ENCODE peak calls at places on chromosomes 3 and 15, in five cellular contexts. C, Y, V, R and J are unnamed samples.

GRCh38 chr3:17967111-17967510 is 224.7 kb upstream of the TBC1D5 start:
- DNase-seq in C (no peak), Y (no peak), V (no peak), R (no peak), J (no peak)

GRCh38 chr15:48373855-48374421 is 42.7 kb downstream of the DUT start:
- DNase-seq in C (no peak), Y (peak; percentile 56), V (no peak), R (no peak), J (no peak)

GRCh38 chr3:114083112-114083511 is 26.6 kb downstream of the QTRT2 start:
- DNase-seq in C (no peak), Y (no peak), V (no peak), R (no peak), J (no peak)

GRCh38 chr15:72184165-72184811 is 13.3 kb downstream of the GRAMD2A start:
- DNase-seq in C (no peak), Y (peak; percentile 44), V (no peak), R (peak; percentile 88), J (no peak)

GRCh38 chr15:36432162-36432561 is 147.3 kb upstream of the CDIN1 start:
- DNase-seq in C (no peak), Y (no peak), V (no peak), R (no peak), J (no peak)

GRCh38 chr15:85727068-85727467 is 67.7 kb downstream of the KLHL25 start:
- DNase-seq in C (no peak), Y (no peak), V (no peak), R (no peak), J (no peak)

GRCh38 chr3:14340960-14341708 is 61.3 kb upstream of the SLC6A6 start:
- DNase-seq in C (no peak), Y (no peak), V (no peak), R (no peak), J (no peak)

GRCh38 chr15:51401872-51402517 is 60.5 kb downstream of the GLDN start:
- DNase-seq in C (no peak), Y (peak; percentile 18), V (peak; percentile 90), R (peak; percentile 90), J (no peak)

GRCh38 chr3:25863560-25863959 is 73.7 kb downstream of the OXSM start:
- DNase-seq in C (no peak), Y (no peak), V (no peak), R (no peak), J (no peak)
- H3K4me3 ChIP-seq in C (no peak overlapping the region), Y (no peak overlapping the region), V (no peak overlapping the region), R (no peak overlapping the region), J (no peak overlapping the region)

GRCh38 chr3:52023860-52024764 is 28.4 kb upstream of the RPL29 start:
- DNase-seq in C (no peak), Y (no peak), V (no peak), R (no peak), J (no peak)
- H3K4me3 ChIP-seq in C (no peak overlapping the region), Y (peak overlapping the region; percentile 55), V (no peak overlapping the region), R (no peak overlapping the region), J (no peak overlapping the region)

GRCh38 chr3:40754966-40755365 is 230.2 kb downstream of the ZNF621 start:
- DNase-seq in C (no peak), Y (no peak), V (no peak), R (no peak), J (no peak)

GRCh38 chr3:40753371-40753770 is 228.6 kb downstream of the ZNF621 start:
- DNase-seq in C (no peak), Y (no peak), V (no peak), R (no peak), J (no peak)

GRCh38 chr3:40753956-40754355 is 229.2 kb downstream of the ZNF621 start:
- DNase-seq in C (no peak), Y (no peak), V (no peak), R (no peak), J (no peak)

GRCh38 chr3:40751652-40752051 is 226.9 kb downstream of the ZNF621 start:
- DNase-seq in C (no peak), Y (no peak), V (no peak), R (no peak), J (no peak)

GRCh38 chr3:40752492-40752891 is 227.7 kb downstream of the ZNF621 start:
- DNase-seq in C (no peak), Y (no peak), V (no peak), R (no peak), J (no peak)
- H3K4me3 ChIP-seq in C (no peak overlapping the region), Y (no peak overlapping the region), V (no peak overlapping the region), R (no peak overlapping the region), J (no peak overlapping the region)

GRCh38 chr15:41913251-41913650 is 19.4 kb upstream of the SPTBN5 start:
- DNase-seq in C (no peak), Y (no peak), V (no peak), R (no peak), J (no peak)
- H3K4me3 ChIP-seq in C (no peak overlapping the region), Y (no peak overlapping the region), V (no peak overlapping the region), R (no peak overlapping the region), J (no peak overlapping the region)

GRCh38 chr3:20343790-20344189 is 157.8 kb upstream of the SGO1 start:
- DNase-seq in C (no peak), Y (no peak), V (no peak), R (no peak), J (no peak)

GRCh38 chr3:20344400-20344959 is 158.5 kb upstream of the SGO1 start:
- DNase-seq in C (no peak), Y (no peak), V (no peak), R (no peak), J (no peak)

GRCh38 chr3:20336572-20336971 is 150.6 kb upstream of the SGO1 start:
- DNase-seq in C (no peak), Y (no peak), V (no peak), R (no peak), J (no peak)

GRCh38 chr3:20346369-20346768 is 160.4 kb upstream of the SGO1 start:
- DNase-seq in C (no peak), Y (no peak), V (no peak), R (no peak), J (no peak)

DNA sequence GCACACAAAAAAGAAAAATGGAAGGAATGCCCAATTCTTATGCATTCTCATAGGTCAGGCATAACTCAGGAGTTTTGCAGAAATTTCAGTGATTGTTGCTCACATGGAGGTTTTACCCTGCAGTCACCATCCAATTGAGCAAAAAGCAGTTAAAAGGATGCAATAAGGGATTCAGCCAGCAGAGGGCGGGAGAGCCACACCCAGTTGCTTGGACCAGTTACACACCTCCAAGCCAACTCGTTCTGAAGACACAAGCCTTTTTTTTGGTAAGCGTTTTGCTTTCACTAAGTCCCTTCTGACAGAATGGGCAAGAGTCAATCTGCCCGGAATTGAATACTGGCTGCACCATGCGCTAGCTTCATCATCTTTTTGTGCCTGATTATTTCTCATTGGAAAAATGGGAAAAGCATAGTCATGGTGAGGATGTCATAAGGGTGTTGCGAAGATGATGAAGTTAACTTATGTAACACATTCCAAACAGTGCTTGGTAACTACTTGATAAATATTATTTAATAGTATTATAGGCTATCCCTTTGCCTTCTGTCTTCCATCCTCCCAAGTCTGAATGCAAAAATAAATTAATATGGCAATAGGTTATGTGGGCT is 154.4 kb upstream of the SGO1 start:
- DNase-seq in C (no peak), Y (peak; percentile 26), V (peak; percentile 89), R (peak; percentile 94), J (peak; percentile 22)
- H3K4me3 ChIP-seq in C (no peak overlapping the region), Y (no peak overlapping the region), V (no peak overlapping the region), R (no peak overlapping the region), J (no peak overlapping the region)

GRCh38 chr15:24772709-24773373 is 97.3 kb downstream of the NPAP1 start:
- DNase-seq in C (no peak), Y (peak; percentile 61), V (peak; percentile 87), R (peak; percentile 94), J (peak; percentile 55)
- H3K4me3 ChIP-seq in C (peak overlapping the region; percentile 16), Y (peak overlapping the region; percentile 66), V (no peak overlapping the region), R (peak overlapping the region; percentile 79), J (peak overlapping the region; percentile 22)

GRCh38 chr15:38631126-38632075 is 66.8 kb upstream of the RASGRP1 start:
- DNase-seq in C (no peak), Y (no peak), V (no peak), R (no peak), J (no peak)
- H3K4me3 ChIP-seq in C (no peak overlapping the region), Y (no peak overlapping the region), V (no peak overlapping the region), R (no peak overlapping the region), J (no peak overlapping the region)

GRCh38 chr3:72176537-72177041 is 391.6 kb upstream of the PROK2 start:
- DNase-seq in C (no peak), Y (no peak), V (no peak), R (no peak), J (no peak)
- H3K4me3 ChIP-seq in C (no peak overlapping the region), Y (no peak overlapping the region), V (no peak overlapping the region), R (no peak overlapping the region), J (no peak overlapping the region)

DNA sequence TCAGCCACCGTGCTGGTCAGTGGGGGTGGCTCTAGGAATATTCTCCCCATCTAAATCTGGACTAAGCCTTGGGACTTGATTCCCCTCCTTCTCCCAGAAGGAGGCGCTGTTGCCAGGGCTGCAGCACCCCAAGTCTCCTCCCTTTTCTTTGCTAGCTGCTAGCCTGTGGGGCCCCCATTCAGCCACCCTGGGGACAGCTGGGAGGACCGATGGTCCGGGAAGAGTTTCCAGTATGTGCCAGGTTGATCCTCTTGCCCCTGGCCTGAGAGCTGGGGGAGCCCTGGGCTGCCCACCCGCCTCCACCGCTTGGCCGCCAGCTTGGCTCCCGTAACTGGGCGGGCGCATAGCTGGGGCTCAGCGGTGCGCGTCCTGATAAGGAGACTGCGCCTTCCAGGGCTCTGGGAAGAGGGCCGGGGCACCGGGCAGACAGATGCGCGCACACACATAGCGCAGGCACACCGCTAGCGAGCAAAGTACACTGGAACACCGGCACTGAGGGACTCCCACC is 4.2 kb downstream of the SMAD6 start:
- DNase-seq in C (no peak), Y (no peak), V (no peak), R (peak; percentile 66), J (peak; percentile 64)
- H3K4me3 ChIP-seq in C (no peak overlapping the region), Y (peak overlapping the region; percentile 85), V (no peak overlapping the region), R (peak overlapping the region; percentile 97), J (peak overlapping the region; percentile 54)